ENCODE peak calls at places on chromosomes 4 and X, in ten cellular contexts. R is foreskin fibroblast; D is coronary artery; V is CD4-positive, alpha-beta T cell; Y is heart left ventricle; H is IMR-90; K is GM06990; P is fibroblast of villous mesenchyme; M is tibial nerve; E is astrocyte of the spinal cord. X is an unnamed sample.

GRCh38 chr4:121140712-121141111 is 23.4 kb downstream of the TNIP3 start:
- DNase-seq in M (no peak), Y (no peak), R (peak), D (no peak), V (no peak), E (peak), K (no peak), H (peak), P (peak), X (peak)

GRCh38 chrX:131366387-131366786 is 77.3 kb upstream of the IGSF1 start:
- DNase-seq in Y (no peak), P (peak), V (no peak), D (no peak), M (no peak), K (no peak), E (no peak), H (no peak), R (no peak), X (no peak)

GRCh38 chr4:47619691-47620090 is 134.6 kb downstream of the ATP10D start:
- DNase-seq in Y (no peak), V (no peak), E (no peak), P (no peak), H (no peak), K (no peak), M (no peak), R (no peak), D (no peak), X (no peak)

GRCh38 chr4:185256444-185256843 is 47.0 kb downstream of the SNX25 start:
- DNase-seq in R (peak), P (peak), M (no peak), Y (no peak), H (peak), K (no peak), V (no peak), D (no peak), E (peak), X (peak)

GRCh38 chrX:111131572-111131971 is 35.6 kb downstream of the PAK3 start:
- DNase-seq in Y (no peak), V (no peak), D (no peak), H (peak), M (no peak), E (peak), R (no peak), P (peak), K (no peak), X (peak)

GRCh38 chrX:1385251-1385794 is 6.6 kb downstream of the SLC25A6 start:
- DNase-seq in D (no peak), K (no peak), Y (no peak), P (no peak), M (no peak), E (no peak), R (no peak), V (no peak), H (no peak), X (no peak)

GRCh38 chrX:107118322-107119147 is at the start of gene RBM41:
- DNase-seq in H (peak), P (peak), R (peak), V (peak), E (peak), Y (peak), K (peak), D (peak), M (peak), X (peak)

GRCh38 chr4:48538358-48538757 is 48.3 kb downstream of the ZAR1 start:
- DNase-seq in V (no peak), P (no peak), D (no peak), R (no peak), Y (no peak), K (no peak), M (no peak), E (no peak), H (no peak), X (no peak)

GRCh38 chr4:128123036-128123435 is 61.9 kb downstream of the LARP1B start:
- DNase-seq in K (no peak), Y (no peak), D (no peak), R (no peak), H (no peak), E (no peak), P (peak), V (no peak), M (no peak), X (no peak)

GRCh38 chrX:1487401-1487800 is 34.7 kb upstream of the ASMTL start:
- DNase-seq in K (no peak), H (no peak), Y (no peak), R (no peak), V (no peak), P (no peak), E (no peak), M (no peak), D (peak), X (no peak)

GRCh38 chr4:42750831-42751230 is 93.9 kb upstream of the ATP8A1 start:
- DNase-seq in H (no peak), K (no peak), E (no peak), M (no peak), P (no peak), Y (no peak), R (no peak), D (no peak), V (no peak), X (no peak)

GRCh38 chr4:42750091-42750490 is 93.2 kb upstream of the ATP8A1 start:
- DNase-seq in Y (peak), V (peak), H (no peak), D (no peak), R (no peak), K (no peak), E (no peak), P (no peak), M (no peak), X (peak)
- TF ChIP-seq CTCF in Y (no peak), V (peak), H (no peak), D (no peak), R (no peak), K (peak), E (no peak), P (no peak), M (no peak), X (no peak)

DNA sequence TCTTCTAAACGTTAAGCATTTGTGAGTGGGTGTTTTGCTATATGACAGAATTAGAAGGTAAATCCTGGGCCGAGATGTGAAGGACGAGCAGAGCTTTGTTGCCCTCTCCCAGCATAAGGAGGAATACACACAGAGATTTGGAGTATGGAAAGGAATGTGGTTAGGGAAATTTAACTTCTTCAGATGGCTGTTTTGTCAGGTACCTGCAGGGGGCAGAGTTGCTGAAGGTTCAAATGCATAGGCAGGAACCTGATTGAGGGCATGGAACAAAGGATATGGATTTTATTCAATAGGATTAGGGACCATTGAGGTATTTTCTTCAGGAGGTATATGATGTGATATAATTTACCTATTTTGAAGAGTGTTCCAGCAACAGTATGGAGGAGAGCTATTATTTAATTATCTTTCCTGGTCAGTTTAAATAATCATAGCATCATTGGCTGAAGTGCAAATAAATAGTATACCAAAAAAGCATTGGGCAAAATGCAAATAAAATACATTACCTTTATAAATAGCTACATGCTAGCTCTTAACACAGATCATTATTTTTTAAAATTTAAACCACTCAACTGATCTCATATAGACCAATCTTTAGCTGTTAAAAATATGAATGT is 143.6 kb downstream of the SLIT2 start:
- DNase-seq in P (peak), H (peak), E (no peak), V (no peak), Y (peak), K (no peak), R (peak), D (no peak), M (no peak), X (peak)
- TF ChIP-seq CTCF in P (peak), H (peak), E (peak), V (no peak), Y (peak), K (peak), R (peak), D (no peak), M (peak), X (peak)

DNA sequence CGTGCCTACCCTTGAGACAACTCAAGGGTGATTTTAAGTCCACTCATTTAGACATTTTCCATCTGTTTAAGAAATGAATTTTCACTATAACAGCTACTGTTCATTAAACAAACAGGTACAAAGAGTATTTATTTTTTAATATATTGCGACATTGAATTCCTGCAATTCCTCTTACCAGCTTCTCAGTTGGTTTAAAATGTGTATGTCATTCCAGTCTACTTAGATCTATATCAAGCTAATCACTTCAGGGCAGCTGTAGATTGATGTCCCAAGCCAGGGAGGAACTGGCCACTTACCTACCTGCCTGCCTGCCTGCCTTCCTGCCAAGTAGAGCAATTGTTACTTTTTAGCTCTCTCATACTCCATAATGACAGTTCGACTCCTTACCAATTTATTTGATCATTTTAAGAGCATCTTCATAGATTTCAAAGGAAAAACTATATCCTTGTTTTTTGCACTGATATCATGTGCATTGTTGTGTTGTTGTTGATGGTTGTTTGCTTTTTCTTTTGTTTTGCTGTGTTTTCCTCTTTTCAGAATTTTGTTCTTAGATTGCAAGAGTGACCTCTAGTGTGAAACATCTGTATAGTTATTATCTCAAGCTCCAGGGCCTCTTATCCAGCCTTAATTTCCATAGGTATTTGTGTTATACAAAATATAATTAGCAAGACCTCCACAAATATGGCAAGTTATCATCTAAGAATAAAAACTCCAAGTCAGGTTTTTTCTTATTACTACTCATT is 120.9 kb upstream of the NRK start:
- DNase-seq in P (peak), K (no peak), E (peak), R (peak), V (no peak), H (no peak), Y (no peak), D (no peak), M (no peak), X (peak)
- TF ChIP-seq CTCF in P (peak), K (no peak), E (no peak), R (no peak), V (no peak), H (peak), Y (no peak), D (no peak), M (no peak), X (peak)

GRCh38 chrX:39442332-39442731 is 641.1 kb downstream of the MID1IP1 start:
- DNase-seq in V (no peak), R (no peak), Y (no peak), D (no peak), H (no peak), M (no peak), P (no peak), K (peak), E (no peak), X (no peak)

GRCh38 chrX:39443240-39443639 is 642.0 kb downstream of the MID1IP1 start:
- DNase-seq in D (no peak), P (no peak), M (no peak), R (no peak), K (no peak), V (no peak), Y (no peak), H (no peak), E (no peak), X (no peak)

GRCh38 chrX:39440734-39441305 is 639.6 kb downstream of the MID1IP1 start:
- DNase-seq in V (no peak), R (no peak), Y (no peak), D (no peak), M (no peak), E (no peak), P (no peak), H (no peak), K (no peak), X (no peak)

GRCh38 chrX:39449352-39449751 is 648.1 kb downstream of the MID1IP1 start:
- DNase-seq in V (no peak), Y (no peak), K (no peak), R (no peak), D (no peak), M (no peak), E (no peak), H (no peak), P (no peak), X (no peak)

DNA sequence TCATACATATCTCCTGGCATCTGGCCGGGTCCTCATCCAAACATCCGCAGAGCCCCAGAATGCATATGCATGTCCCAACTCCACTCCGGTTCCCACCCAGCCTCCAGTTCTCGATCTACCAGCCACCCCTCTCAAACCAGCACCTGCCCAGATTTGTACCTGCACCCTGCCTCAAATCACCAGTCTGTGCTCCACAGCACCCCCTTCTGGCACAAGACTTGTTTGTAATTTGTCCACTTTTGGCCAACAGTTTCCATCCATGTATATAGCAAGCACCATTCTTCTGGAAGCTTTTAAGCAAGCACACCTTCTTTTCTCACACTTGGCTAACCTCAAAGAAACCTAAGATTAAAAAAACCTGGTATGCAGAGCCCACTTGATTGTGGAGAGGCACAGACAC is 644.1 kb downstream of the MID1IP1 start:
- DNase-seq in M (no peak), H (no peak), V (peak), K (no peak), Y (no peak), R (no peak), P (no peak), D (no peak), E (no peak), X (peak)
- TF ChIP-seq CTCF in M (peak), H (no peak), V (no peak), K (peak), Y (peak), R (no peak), P (peak), D (no peak), E (peak), X (peak)

DNA sequence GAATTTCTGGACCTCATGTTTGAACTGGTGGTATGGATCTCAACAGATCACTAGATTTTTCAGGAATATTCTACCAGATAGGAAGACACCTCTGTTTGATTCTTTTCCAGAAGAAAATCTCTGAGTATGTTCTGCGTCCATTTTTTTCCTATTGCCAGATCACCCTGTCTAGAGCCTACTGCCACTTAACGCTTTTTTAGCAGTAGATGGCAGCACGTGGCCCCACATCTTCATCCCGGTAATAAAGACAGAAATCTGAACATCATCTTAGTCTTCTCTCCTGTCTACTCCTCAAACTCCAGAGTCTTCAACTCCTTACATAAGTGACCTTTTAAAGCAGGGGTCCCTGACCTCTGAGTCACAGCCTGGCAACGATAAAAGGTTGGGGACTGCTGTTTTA is 184.7 kb downstream of the TMA16 start:
- DNase-seq in R (no peak), Y (no peak), P (peak), K (no peak), V (no peak), E (no peak), D (no peak), M (no peak), H (peak), X (no peak)
- TF ChIP-seq CTCF in R (peak), Y (no peak), P (peak), K (peak), V (no peak), E (peak), D (no peak), M (no peak), H (peak), X (no peak)

GRCh38 chr4:71110499-71110898 is 117.0 kb downstream of the DCK start:
- DNase-seq in Y (no peak), H (no peak), E (no peak), P (no peak), M (no peak), K (no peak), V (no peak), D (no peak), R (no peak), X (no peak)

GRCh38 chr4:71107732-71108131 is 114.3 kb downstream of the DCK start:
- DNase-seq in H (no peak), R (no peak), K (no peak), M (no peak), D (no peak), E (no peak), V (no peak), P (no peak), Y (no peak), X (no peak)

DNA sequence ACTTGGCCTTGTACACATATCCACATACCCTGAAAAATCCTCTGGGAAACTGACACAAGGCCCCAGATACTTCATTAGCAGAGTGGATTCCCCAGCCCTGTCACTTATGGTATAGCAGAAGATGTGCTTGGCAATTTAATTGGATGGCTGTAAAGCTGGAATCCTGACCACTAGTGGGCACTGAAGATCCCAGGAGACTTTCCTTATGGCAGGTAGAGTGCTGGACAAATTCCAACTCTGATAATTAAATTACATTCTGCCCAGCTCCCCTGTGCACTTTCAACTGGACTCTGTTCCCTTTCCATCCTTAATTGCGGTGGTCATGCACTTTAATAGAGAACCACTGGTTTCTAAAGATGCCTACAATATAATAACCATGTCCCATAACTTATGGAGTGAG is 119.8 kb downstream of the DCK start:
- DNase-seq in P (no peak), R (no peak), M (no peak), K (no peak), H (no peak), D (no peak), V (no peak), Y (no peak), E (no peak), X (no peak)
- TF ChIP-seq CTCF in P (no peak), R (no peak), M (no peak), K (peak), H (peak), D (no peak), V (no peak), Y (no peak), E (peak), X (peak)

X was measured in fibroblast of pulmonary artery.